ENCODE peak calls at places on chromosomes 16 and 17, in seven cellular contexts. L is left lung, U is anterior cingulate cortex, M is NCI-H1048, Z is frontal cortex, R is choroid plexus epithelial cell, P is T follicular helper cell. O is an unnamed sample.

GRCh38 chr16:9849697-9850245 is 332.5 kb downstream of the GRIN2A start:
- DNase-seq in M (no peak), U (no peak), L (no peak), P (no peak), Z (no peak), R (no peak), O (no peak)

GRCh38 chr17:2244545-2245525 is 58.8 kb downstream of the SMG6 start:
- DNase-seq in M (peak; percentile 38), R (peak; percentile 93), Z (peak; percentile 67), P (peak; percentile 75), L (peak; percentile 88), U (peak; percentile 57), O (peak; percentile 9)

GRCh38 chr16:47732122-47732805 is 271.1 kb downstream of the PHKB start:
- DNase-seq in Z (no peak), U (no peak), L (no peak), M (no peak), P (no peak), R (peak; percentile 93), O (no peak)

GRCh38 chr16:9258423-9259051 is 167.1 kb downstream of the HAPSTR1 start:
- DNase-seq in M (no peak), P (no peak), Z (peak; percentile 12), L (no peak), R (peak; percentile 4), U (peak; percentile 22), O (peak; percentile 4)

GRCh38 chr16:17836868-17837602 is 366.3 kb upstream of the XYLT1 start:
- DNase-seq in M (no peak), Z (no peak), U (no peak), L (no peak), R (peak; percentile 91), P (no peak), O (no peak)

GRCh38 chr17:64357191-64357981 is 33.3 kb downstream of the PECAM1 start:
- DNase-seq in M (no peak), U (no peak), Z (no peak), R (peak; percentile 96), L (peak; percentile 67), P (no peak), O (no peak)

GRCh38 chr16:72823961-72824490 is 223.9 kb downstream of the ZFHX3 start:
- DNase-seq in L (no peak), R (no peak), Z (no peak), U (no peak), M (no peak), P (no peak), O (no peak)

GRCh38 chr17:28279411-28279810 is 39.6 kb upstream of the TMEM97 start:
- DNase-seq in M (no peak), L (no peak), U (no peak), R (peak; percentile 57), Z (no peak), P (no peak), O (no peak)

GRCh38 chr16:24771132-24771778 is 41.8 kb downstream of the TNRC6A start:
- DNase-seq in R (peak; percentile 69), U (no peak), Z (no peak), M (no peak), P (no peak), L (no peak), O (no peak)

GRCh38 chr17:38429476-38430100 is 1.3 kb downstream of the ARHGAP23 start:
- DNase-seq in L (no peak), U (no peak), M (no peak), Z (no peak), R (no peak), P (no peak), O (no peak)

GRCh38 chr16:77133706-77134105 is 57.3 kb upstream of the MON1B start:
- DNase-seq in R (no peak), P (no peak), L (no peak), U (no peak), M (no peak), Z (no peak), O (no peak)

GRCh38 chr16:58264961-58265479 is 29.8 kb downstream of the PRSS54 start:
- DNase-seq in M (no peak), R (peak; percentile 81), L (no peak), P (no peak), Z (no peak), U (no peak), O (peak; percentile 44)

GRCh38 chr16:49348408-49349176 is 25.0 kb upstream of the C16orf78 start:
- DNase-seq in U (no peak), P (no peak), L (no peak), Z (no peak), R (no peak), M (no peak), O (no peak)

GRCh38 chr16:10228779-10229178 is 46.6 kb upstream of the GRIN2A start:
- DNase-seq in R (no peak), L (no peak), P (no peak), M (no peak), Z (no peak), U (no peak), O (no peak)

GRCh38 chr17:82020874-82021727 is 1.6 kb downstream of the CENPX start:
- DNase-seq in Z (peak; percentile 78), R (peak; percentile 77), L (peak; percentile 77), U (peak; percentile 36), P (peak; percentile 45), M (no peak), O (no peak)

GRCh38 chr17:20919990-20920812 is 122.6 kb downstream of the USP22 start:
- DNase-seq in U (no peak), Z (no peak), P (no peak), R (no peak), L (no peak), M (no peak), O (no peak)

GRCh38 chr16:50395763-50396710 is 27.2 kb upstream of the BRD7 start:
- DNase-seq in P (no peak), U (no peak), R (no peak), Z (no peak), M (no peak), L (no peak), O (peak; percentile 77)